ENCODE peak calls at places on chromosomes 2 and 18, in seven cellular contexts. V is psoas muscle; N is CD8-positive, alpha-beta T cell; C is colonic mucosa; D is tibial artery; U is nephron progenitor cell; P is tibial nerve. Y is an unnamed sample.

GRCh38 chr2:3214827-3215404 is 162.7 kb downstream of the EIPR1 start:
- DNase-seq in N (no peak), C (no peak), P (no peak), D (no peak), V (no peak), U (no peak), Y (no peak)

GRCh38 chr2:152718047-152718908 is at the start of gene ARL6IP6:
- DNase-seq in P (peak), N (peak), V (peak), D (peak), U (peak), C (peak), Y (peak)

GRCh38 chr2:233942731-233943130 is 25.6 kb downstream of the TRPM8 start:
- DNase-seq in C (no peak), N (no peak), U (no peak), D (no peak), V (no peak), P (no peak), Y (no peak)

GRCh38 chr2:119049968-119050657 is 108.1 kb downstream of the MARCO start:
- DNase-seq in N (no peak), C (no peak), U (peak), P (no peak), D (no peak), V (no peak), Y (no peak)

GRCh38 chr2:68292108-68292710 is 27.5 kb downstream of the CNRIP1 start:
- DNase-seq in D (no peak), U (no peak), N (no peak), V (no peak), P (no peak), C (no peak), Y (no peak)

GRCh38 chr2:107936427-107937359 is 49.6 kb upstream of the SLC5A7 start:
- DNase-seq in N (no peak), P (no peak), U (peak), D (no peak), C (no peak), V (no peak), Y (peak)

GRCh38 chr2:109275120-109276040 is 146.4 kb downstream of the SH3RF3 start:
- DNase-seq in U (peak), V (no peak), P (no peak), D (no peak), C (no peak), N (no peak), Y (no peak)

GRCh38 chr18:23887493-23887892 is 127.1 kb upstream of the TTC39C start:
- DNase-seq in U (no peak), C (no peak), P (no peak), V (no peak), N (no peak), D (no peak), Y (no peak)

GRCh38 chr2:195659114-195659513 is 2.1 kb downstream of the SLC39A10 start:
- DNase-seq in D (no peak), N (no peak), P (no peak), V (no peak), C (no peak), U (no peak), Y (no peak)

GRCh38 chr2:130873700-130874346 is 37.1 kb downstream of the ARHGEF4 start:
- DNase-seq in P (peak), C (peak), U (peak), D (peak), V (peak), N (peak), Y (peak)

DNA sequence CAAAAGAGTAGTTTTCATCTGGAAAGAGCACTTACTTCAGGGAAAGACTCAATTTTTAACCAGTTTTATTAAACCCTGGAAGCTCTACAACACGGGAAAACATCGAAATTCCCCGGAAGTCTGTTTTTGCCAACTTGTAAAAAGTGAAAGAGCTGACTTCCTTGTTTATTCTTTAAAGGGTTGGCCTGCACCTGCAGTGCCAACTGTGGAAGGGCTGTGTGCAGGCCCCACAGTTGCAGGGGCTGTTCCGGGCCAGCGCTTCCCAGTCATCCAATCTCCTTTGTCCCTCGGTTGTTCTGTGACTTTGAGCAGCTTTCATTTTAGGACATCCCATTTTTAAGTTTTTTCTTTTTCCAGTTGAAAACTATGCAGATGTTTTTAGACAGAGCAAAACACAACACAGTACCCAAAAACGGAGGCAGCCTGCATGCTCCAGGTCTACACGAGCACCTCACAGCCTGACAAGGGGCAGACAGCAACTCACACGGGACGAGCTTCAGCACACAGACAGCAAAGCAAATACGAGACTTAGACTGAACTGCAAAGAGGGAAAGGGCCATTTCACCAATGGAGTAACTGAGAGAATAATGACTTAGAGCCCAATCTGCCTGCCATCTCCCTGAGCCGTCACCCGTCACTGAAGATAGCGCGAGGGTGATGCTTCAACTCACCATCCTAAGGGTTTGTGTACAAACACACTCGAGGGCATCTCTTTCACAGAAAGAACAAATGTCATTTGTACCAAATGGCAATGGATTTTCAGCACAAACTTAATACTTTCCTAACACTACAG is 70.6 kb downstream of the EMILIN2 start:
- DNase-seq in C (peak), P (no peak), N (no peak), U (peak), V (no peak), D (no peak), Y (no peak)
- TF ChIP-seq CTCF in C (no peak), P (no peak), N (no peak), U (no peak), V (no peak), D (no peak), Y (no peak)

GRCh38 chr18:11852048-11852341 is 782 bp downstream of the CHMP1B start:
- DNase-seq in N (no peak), C (no peak), V (no peak), U (peak), P (no peak), D (no peak), Y (no peak)

GRCh38 chr18:11850821-11851155 is 425 bp upstream of the CHMP1B start:
- DNase-seq in D (no peak), N (no peak), V (no peak), P (no peak), U (no peak), C (no peak), Y (no peak)

GRCh38 chr18:11849279-11849678 is 1.9 kb upstream of the CHMP1B start:
- DNase-seq in N (no peak), D (no peak), V (no peak), U (no peak), C (no peak), P (no peak), Y (no peak)

GRCh38 chr18:11851156-11852047 is at the start of gene CHMP1B:
- DNase-seq in N (peak), U (peak), C (peak), P (peak), V (peak), D (peak), Y (peak)

DNA sequence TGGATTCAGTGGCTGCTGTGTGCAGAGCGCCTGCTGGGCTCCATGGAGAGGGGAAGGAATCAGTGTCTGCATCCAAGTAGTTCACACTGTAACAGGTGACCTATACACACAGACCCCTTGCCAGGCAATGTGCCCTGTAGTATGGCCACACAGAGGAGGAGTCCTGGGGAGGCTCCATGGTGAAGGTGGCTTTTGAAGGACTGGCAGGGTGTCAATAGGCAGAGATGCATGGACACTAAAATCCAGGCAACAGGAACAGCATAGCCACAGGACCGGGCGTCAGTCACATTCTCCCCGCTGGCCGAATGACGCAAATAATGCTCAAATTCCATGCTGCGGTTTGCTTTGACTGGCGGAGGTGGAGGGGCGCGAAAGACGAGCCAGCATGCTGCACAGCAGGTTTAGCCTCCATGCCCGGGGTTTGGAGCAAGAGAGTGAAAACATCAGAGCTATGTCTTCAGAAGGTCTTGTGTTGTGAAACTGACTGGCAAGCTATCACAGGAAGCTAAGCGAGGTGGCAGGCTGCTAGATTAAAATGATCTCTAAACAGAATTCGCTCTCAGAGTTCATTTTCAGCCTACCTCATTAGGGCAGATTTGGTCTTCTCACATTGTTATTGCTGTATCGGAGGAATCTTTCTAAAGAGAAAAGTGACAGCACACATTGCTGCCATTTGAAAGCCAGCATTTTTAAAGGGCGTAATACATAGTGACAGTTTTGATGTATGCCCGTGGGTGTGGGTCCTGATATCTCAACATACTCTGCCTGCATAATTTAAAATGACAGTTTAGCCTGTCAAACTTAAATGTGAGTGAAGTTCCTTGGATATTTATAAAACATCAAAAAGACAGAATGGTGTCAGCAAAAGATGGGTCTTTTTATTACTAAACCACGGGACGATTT is 1.1 kb upstream of the CHMP1B start:
- DNase-seq in P (peak), U (peak), C (peak), N (peak), D (peak), V (peak), Y (no peak)
- TF ChIP-seq CTCF in P (no peak), U (no peak), C (no peak), N (no peak), D (no peak), V (no peak), Y (no peak)

GRCh38 chr2:200616193-200616592 is 30.4 kb downstream of the AOX1 start:
- DNase-seq in P (no peak), C (no peak), U (no peak), N (no peak), D (no peak), V (no peak), Y (no peak)
- TF ChIP-seq CTCF in P (no peak), C (no peak), U (no peak), N (no peak), D (no peak), V (no peak), Y (no peak)

GRCh38 chr2:143282684-143283083 is 153.5 kb downstream of the ARHGAP15 start:
- DNase-seq in P (no peak), C (peak), V (no peak), U (peak), D (no peak), N (no peak), Y (no peak)

GRCh38 chr2:143279672-143280071 is 150.5 kb downstream of the ARHGAP15 start:
- DNase-seq in V (no peak), D (no peak), P (no peak), U (no peak), N (no peak), C (no peak), Y (no peak)

GRCh38 chr2:143280097-143280757 is 151.0 kb downstream of the ARHGAP15 start:
- DNase-seq in P (no peak), V (no peak), N (no peak), D (no peak), U (no peak), C (no peak), Y (no peak)

GRCh38 chr2:143284087-143284675 is 155.0 kb downstream of the ARHGAP15 start:
- DNase-seq in N (no peak), C (no peak), U (peak), V (no peak), D (no peak), P (no peak), Y (no peak)
- TF ChIP-seq CTCF in N (peak), C (peak), U (peak), V (peak), D (peak), P (peak), Y (peak)

DNA sequence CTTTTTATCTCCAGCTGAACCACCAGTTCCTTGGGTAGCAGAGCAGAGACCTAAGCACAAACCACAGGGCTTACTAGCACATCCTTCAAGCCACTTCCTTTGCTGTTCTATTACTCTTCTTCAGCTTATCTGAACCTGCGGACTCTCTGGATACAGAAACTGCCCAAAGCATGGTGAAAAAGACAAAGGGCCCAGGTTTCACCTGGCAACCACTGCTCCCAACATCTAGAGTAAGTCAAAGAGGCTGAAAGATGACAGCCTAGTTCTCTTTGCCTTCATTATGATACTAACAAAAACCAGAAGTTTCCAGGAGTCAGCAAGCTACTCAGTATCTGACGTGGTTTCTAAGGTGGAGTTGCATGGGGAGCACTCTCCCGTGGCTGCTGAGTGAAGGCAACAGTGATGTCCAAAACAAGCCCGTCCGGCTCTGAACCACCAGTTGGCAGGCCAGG is 43.4 kb downstream of the KANSL3 start:
- DNase-seq in V (no peak), U (no peak), P (no peak), D (no peak), N (peak), C (no peak), Y (no peak)
- TF ChIP-seq CTCF in V (no peak), U (no peak), P (no peak), D (no peak), N (no peak), C (no peak), Y (no peak)